ENCODE peak calls at places on chromosomes 16 and 17, in four cellular contexts. O, D, E and F are unnamed samples.

GRCh38 chr17:22374741-22375140 is 682.4 kb downstream of the KCNJ18 start:
- DNase-seq in O (no peak), E (no peak), D (no peak), F (no peak)

GRCh38 chr16:88430524-88431446 is 22.3 kb upstream of the ZFPM1 start:
- DNase-seq in E (no peak), O (no peak), D (no peak), F (no peak)

GRCh38 chr17:49069585-49070273 is 62.8 kb upstream of the B4GALNT2 start:
- DNase-seq in E (no peak), O (no peak), D (no peak), F (no peak)

GRCh38 chr16:65122974-65123845 is 1.3 kb upstream of the CDH11 start:
- DNase-seq in E (no peak), O (peak), D (peak), F (no peak)

GRCh38 chr17:40333781-40334453 is 24.9 kb downstream of the RARA start:
- DNase-seq in D (no peak), O (no peak), E (no peak), F (no peak)

GRCh38 chr17:39872700-39873099 is 4.7 kb downstream of the ZPBP2 start:
- DNase-seq in E (no peak), O (no peak), D (no peak), F (no peak)

GRCh38 chr17:27446569-27447301 is 9.5 kb upstream of the KSR1 start:
- DNase-seq in D (no peak), E (no peak), O (no peak), F (no peak)

GRCh38 chr16:22665048-22665797 is 148.7 kb upstream of the HS3ST2 start:
- DNase-seq in D (no peak), E (no peak), O (no peak), F (no peak)

GRCh38 chr17:18772471-18772870 is 8.5 kb upstream of the TVP23B start:
- DNase-seq in O (no peak), E (no peak), D (no peak), F (no peak)

GRCh38 chr17:44997733-44998520 is 29.8 kb upstream of the C1QL1 start:
- DNase-seq in D (no peak), E (no peak), O (no peak), F (no peak)

GRCh38 chr16:67372664-67373063 is 20.6 kb downstream of the TPPP3 start:
- DNase-seq in E (no peak), D (no peak), O (no peak), F (no peak)

GRCh38 chr16:54648575-54648974 is 282.1 kb upstream of the IRX5 start:
- DNase-seq in O (no peak), D (no peak), E (no peak), F (no peak)
- H3K9ac ChIP-seq in O (no peak), D (no peak), E (no peak), F (no peak)

DNA sequence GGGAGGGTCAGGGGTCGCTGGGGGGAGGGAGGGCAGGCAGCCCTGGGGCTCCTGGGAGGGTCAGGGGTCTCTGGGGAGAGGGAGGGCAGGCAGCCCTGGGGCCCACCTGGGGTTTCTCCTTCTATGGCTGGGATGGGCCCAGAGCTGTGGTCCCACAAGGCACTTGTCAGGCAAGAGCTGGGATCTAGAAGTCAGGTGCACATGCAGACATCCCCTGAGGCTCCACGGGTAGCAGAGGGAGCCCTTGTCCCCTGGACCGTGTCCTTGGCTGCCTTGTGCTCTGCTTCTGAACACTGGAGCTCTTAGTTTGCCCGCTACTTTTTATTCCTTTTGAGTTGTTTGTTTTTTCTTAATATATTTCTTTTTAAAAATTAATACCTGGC is 1.8 kb downstream of the TUBB3 start:
- DNase-seq in D (no peak), O (no peak), E (no peak), F (no peak)
- H3K9ac ChIP-seq in D (no peak), O (no peak), E (no peak), F (no peak)

GRCh38 chr17:77735051-77735340 is 223.5 kb upstream of the TNRC6C start:
- DNase-seq in O (no peak), E (no peak), D (no peak), F (no peak)

GRCh38 chr17:77733576-77734296 is 224.8 kb upstream of the TNRC6C start:
- DNase-seq in O (peak), D (no peak), E (no peak), F (no peak)

GRCh38 chr17:77735341-77736206 is 222.9 kb upstream of the TNRC6C start:
- DNase-seq in D (peak), O (peak), E (no peak), F (no peak)

GRCh38 chr17:77736207-77736600 is 222.3 kb upstream of the TNRC6C start:
- DNase-seq in O (peak), D (peak), E (no peak), F (no peak)

DNA sequence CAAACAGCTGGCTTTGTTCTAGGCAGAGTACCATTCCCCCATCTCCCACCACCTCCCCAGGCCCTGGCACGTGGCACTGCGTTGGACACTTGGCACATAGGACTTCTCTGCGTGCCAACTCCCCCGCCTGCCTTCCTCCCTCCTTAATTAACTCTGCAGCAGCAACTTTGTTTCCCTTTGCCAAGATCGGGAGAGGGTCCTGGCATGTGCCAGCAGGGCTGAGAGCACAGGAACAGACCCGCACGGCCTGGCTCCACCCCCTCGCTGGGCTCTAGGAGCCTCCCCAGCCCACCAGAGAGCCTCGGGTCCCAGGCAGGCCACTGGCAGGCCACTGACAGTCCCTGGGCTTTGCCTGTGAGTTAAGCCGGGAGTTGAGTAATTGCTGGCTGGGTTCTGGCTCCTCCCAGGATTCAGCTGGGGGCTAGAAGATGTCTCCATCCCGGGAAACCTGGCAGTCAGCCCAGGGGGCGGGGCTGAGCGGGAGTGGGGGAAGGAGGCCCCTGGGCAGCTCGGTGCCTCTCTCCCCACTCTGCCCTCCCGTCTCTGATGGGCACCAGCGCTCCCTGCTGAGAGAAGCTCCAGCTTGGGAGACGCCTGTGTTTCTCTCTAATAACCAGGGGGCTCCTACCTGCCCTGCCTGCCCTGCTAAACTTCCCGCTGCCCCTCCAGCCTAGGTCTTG is 224.0 kb upstream of the TNRC6C start:
- DNase-seq in D (peak), E (no peak), O (peak), F (no peak)
- H3K9ac ChIP-seq in D (no peak), E (no peak), O (no peak), F (peak)

GRCh38 chr17:57536789-57537523 is 208.1 kb downstream of the CCDC182 start:
- DNase-seq in E (no peak), D (no peak), O (no peak), F (no peak)
- H3K9ac ChIP-seq in E (no peak), D (no peak), O (no peak), F (no peak)

GRCh38 chr16:4372315-4372577 is 598 bp downstream of the VASN start:
- DNase-seq in E (no peak), O (no peak), D (no peak), F (no peak)
- H3K9ac ChIP-seq in E (no peak), O (peak), D (peak), F (peak)

GRCh38 chr17:64149196-64149595 is 19.3 kb upstream of the ERN1 start:
- DNase-seq in D (no peak), E (no peak), O (no peak), F (no peak)

GRCh38 chr17:64148699-64149098 is 18.8 kb upstream of the ERN1 start:
- DNase-seq in E (no peak), O (no peak), D (no peak), F (peak)

GRCh38 chr17:64147110-64148016 is 17.4 kb upstream of the ERN1 start:
- DNase-seq in E (no peak), D (no peak), O (no peak), F (no peak)

GRCh38 chr17:64146418-64147109 is 16.6 kb upstream of the ERN1 start:
- DNase-seq in E (no peak), O (peak), D (peak), F (peak)

GRCh38 chr17:64148017-64148631 is 18.2 kb upstream of the ERN1 start:
- DNase-seq in O (no peak), D (no peak), E (no peak), F (peak)
- H3K9ac ChIP-seq in O (no peak), D (no peak), E (no peak), F (peak)

DNA sequence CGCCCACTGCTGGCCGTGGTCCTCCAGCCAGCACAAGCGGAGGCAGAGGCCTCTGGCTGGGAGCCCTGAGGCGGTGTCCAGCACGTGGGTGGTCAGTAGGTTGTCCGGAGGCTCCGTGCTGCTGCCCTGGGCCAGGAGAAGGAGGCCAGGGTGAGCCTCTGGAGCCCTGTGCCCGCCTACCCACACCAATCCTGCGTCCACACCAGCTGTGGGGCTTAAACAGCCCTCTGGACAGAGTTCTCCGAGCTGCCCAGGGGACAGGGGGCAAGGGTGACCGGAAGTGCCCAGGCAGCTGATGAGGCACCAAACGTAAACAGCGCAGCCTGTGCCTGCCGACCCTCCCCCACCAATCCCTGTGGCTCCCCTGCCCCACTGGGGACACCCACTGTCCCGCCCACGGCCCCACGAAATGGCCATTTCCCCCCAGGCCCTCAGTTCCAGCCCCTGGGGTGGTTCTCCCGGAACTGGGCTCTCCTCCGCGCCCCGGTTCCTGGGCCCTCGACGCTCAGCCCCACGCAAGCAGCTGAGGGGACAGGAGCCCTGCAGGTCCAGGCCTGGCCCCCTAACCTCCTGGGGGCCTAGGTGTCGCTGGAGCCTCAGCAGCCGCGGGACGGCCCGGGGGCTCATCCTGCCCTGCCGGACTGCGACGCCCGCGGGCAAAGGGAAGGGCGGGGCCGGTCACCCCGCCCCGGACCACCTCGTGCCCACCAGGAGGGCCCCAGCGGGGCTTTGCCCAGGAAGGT is 27.9 kb upstream of the DBNDD1 start:
- DNase-seq in O (no peak), E (no peak), D (peak), F (no peak)
- H3K9ac ChIP-seq in O (no peak), E (peak), D (no peak), F (peak)

GRCh38 chr17:72465191-72466024 is 344.6 kb downstream of the SOX9 start:
- DNase-seq in D (no peak), E (no peak), O (peak), F (no peak)

GRCh38 chr17:72467841-72468653 is 347.2 kb downstream of the SOX9 start:
- DNase-seq in E (no peak), D (peak), O (peak), F (no peak)

GRCh38 chr17:72466606-72467005 is 345.8 kb downstream of the SOX9 start:
- DNase-seq in D (no peak), O (no peak), E (no peak), F (no peak)

GRCh38 chr17:72463287-72464102 is 342.7 kb downstream of the SOX9 start:
- DNase-seq in E (no peak), O (no peak), D (no peak), F (no peak)

GRCh38 chr17:72466199-72466598 is 345.4 kb downstream of the SOX9 start:
- DNase-seq in D (no peak), O (peak), E (no peak), F (no peak)
- H3K9ac ChIP-seq in D (no peak), O (peak), E (no peak), F (no peak)